ENCODE peak calls at places on chromosomes 6 and 20, in eight cellular contexts. P is Panc1, W is prostate gland, V is H1, R is K562, M is SK-N-SH, O is HCT116, Z is spleen. G is an unnamed sample.

GRCh38 chr6:37018152-37019064 is 13.0 kb downstream of the FGD2 start:
- DNase-seq in O (peak; percentile 75), R (peak; percentile 88), W (peak; percentile 90), V (peak; percentile 77), M (peak; percentile 89), Z (peak; percentile 96), P (peak; percentile 77), G (peak; percentile 87)

GRCh38 chr6:139777202-139777970 is 402.9 kb upstream of the CITED2 start:
- DNase-seq in M (no peak), P (no peak), Z (no peak), V (no peak), R (peak; percentile 16), O (no peak), W (no peak), G (no peak)

GRCh38 chr20:32484221-32485125 is 100.7 kb downstream of the NOL4L start:
- DNase-seq in V (no peak), R (no peak), W (peak; percentile 36), M (peak; percentile 81), P (no peak), O (no peak), Z (peak; percentile 88), G (no peak)

GRCh38 chr20:41392871-41393704 is 26.5 kb upstream of the EMILIN3 start:
- DNase-seq in O (no peak), Z (no peak), V (no peak), W (no peak), R (no peak), M (peak; percentile 54), P (no peak), G (no peak)

GRCh38 chr6:38034269-38034914 is 214.9 kb downstream of the ZFAND3 start:
- DNase-seq in V (no peak), R (no peak), M (no peak), P (no peak), O (peak; percentile 23), W (no peak), Z (no peak), G (no peak)

GRCh38 chr20:48600470-48600945 is 227.3 kb downstream of the PREX1 start:
- DNase-seq in P (no peak), V (no peak), O (no peak), Z (peak; percentile 33), R (no peak), M (no peak), W (no peak), G (no peak)

GRCh38 chr20:51826372-51826771 is 24.1 kb upstream of the SALL4 start:
- DNase-seq in P (no peak), W (no peak), M (no peak), O (no peak), R (no peak), V (no peak), Z (no peak), G (no peak)

GRCh38 chr20:45306431-45306982 is at the start of gene RBPJL:
- DNase-seq in Z (peak; percentile 84), M (peak; percentile 90), P (no peak), R (peak; percentile 81), V (no peak), W (no peak), O (no peak), G (no peak)

GRCh38 chr20:41174782-41175181 is 37.4 kb downstream of the PLCG1 start:
- DNase-seq in W (peak; percentile 3), V (no peak), M (no peak), O (no peak), P (no peak), Z (peak; percentile 47), R (no peak), G (peak; percentile 48)

GRCh38 chr20:41476013-41476441 is 109.4 kb upstream of the EMILIN3 start:
- DNase-seq in V (no peak), R (no peak), W (peak; percentile 15), O (no peak), P (no peak), Z (no peak), M (no peak), G (no peak)

GRCh38 chr6:6401401-6401800 is 80.9 kb upstream of the F13A1 start:
- DNase-seq in W (no peak), R (no peak), Z (no peak), M (no peak), V (no peak), P (no peak), O (no peak), G (no peak)

GRCh38 chr20:63155266-63156165 is 60.4 kb downstream of the YTHDF1 start:
- DNase-seq in O (no peak), P (no peak), Z (peak; percentile 48), R (no peak), W (no peak), M (no peak), V (no peak), G (no peak)

GRCh38 chr6:11432091-11432490 is 105.5 kb upstream of the TMEM170B start:
- DNase-seq in W (no peak), O (no peak), M (no peak), Z (no peak), R (no peak), P (no peak), V (no peak), G (no peak)

GRCh38 chr6:4486543-4487319 is 289.5 kb upstream of the CDYL start:
- DNase-seq in V (no peak), W (no peak), M (no peak), Z (no peak), O (no peak), P (no peak), R (no peak), G (no peak)

GRCh38 chr6:101126501-101126900 is 245.4 kb upstream of the ASCC3 start:
- DNase-seq in W (no peak), V (no peak), R (no peak), M (no peak), P (no peak), Z (no peak), O (no peak), G (no peak)

DNA sequence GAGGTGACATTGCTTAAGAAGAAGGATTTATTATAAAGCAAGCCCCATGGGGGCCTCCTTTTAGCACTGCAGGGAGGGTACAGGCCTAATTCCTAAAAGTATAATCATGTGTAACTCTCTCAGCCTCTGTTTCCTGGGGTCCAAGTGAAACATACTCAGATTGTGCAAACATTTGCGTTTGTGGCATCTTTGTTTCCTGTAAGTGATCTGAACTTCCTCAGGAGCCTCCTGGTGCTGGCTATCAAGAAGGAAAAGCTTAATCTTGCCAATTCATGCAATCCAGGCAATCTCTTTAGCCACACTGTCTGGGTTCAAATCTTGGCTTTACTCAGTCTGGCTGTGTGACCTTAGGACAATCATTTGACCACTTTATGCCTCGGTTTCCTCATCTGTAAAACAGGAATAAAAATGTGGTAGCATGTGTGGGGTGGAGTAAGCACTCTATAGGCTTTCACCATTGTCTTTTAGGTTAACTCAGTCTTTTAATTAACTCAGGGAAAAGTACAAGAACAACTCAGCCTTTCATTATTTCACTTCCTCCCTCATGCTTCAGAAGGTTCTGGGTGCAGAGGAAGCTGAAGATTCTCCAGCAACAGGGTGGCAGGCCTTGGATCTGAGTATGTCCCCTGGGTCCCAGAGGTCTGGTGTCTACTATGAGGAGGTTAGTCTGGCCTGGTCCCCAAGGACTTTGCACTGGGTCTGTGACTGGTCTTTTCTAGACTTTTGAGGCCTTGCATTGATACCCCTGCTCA is 847 bp upstream of the SIRPB2 start:
- DNase-seq in P (no peak), O (no peak), Z (no peak), M (no peak), W (no peak), V (no peak), R (no peak), G (no peak)
- H3K27me3 ChIP-seq in P (peaks cover 30% of the 10 kb centered on the region), O (no peaks in the 10 kb centered on the region), Z (no peaks in the 10 kb centered on the region), M (peaks cover 42% of the 10 kb centered on the region), W (no peaks in the 10 kb centered on the region), V (peaks cover 4% of the 10 kb centered on the region), R (peaks cover 11% of the 10 kb centered on the region), G (no peaks in the 10 kb centered on the region)

GRCh38 chr6:42787018-42787611 is 5.3 kb downstream of the BICRAL start:
- DNase-seq in W (no peak), O (no peak), P (no peak), M (no peak), V (no peak), Z (no peak), R (no peak), G (no peak)
- TF ChIP-seq POLR2AphosphoS5 in W (no peak), O (peak; percentile 16), P (no peak), M (no peak), V (no peak), Z (no peak), R (peak; percentile 9), G (no peak)

GRCh38 chr20:3745686-3746173 is 13.2 kb downstream of the HSPA12B start:
- DNase-seq in O (no peak), W (no peak), R (no peak), M (no peak), V (no peak), Z (peak; percentile 62), P (no peak), G (no peak)

GRCh38 chr20:3743251-3743650 is 10.8 kb downstream of the HSPA12B start:
- DNase-seq in W (no peak), O (no peak), R (no peak), P (no peak), M (no peak), Z (no peak), V (no peak), G (no peak)

GRCh38 chr20:3747471-3747870 is 15.0 kb downstream of the HSPA12B start:
- DNase-seq in W (no peak), M (no peak), O (no peak), Z (no peak), P (no peak), R (no peak), V (no peak), G (no peak)

GRCh38 chr20:3744037-3744436 is 11.6 kb downstream of the HSPA12B start:
- DNase-seq in V (no peak), P (no peak), O (no peak), W (no peak), Z (no peak), R (no peak), M (no peak), G (no peak)

GRCh38 chr20:3744806-3745685 is 12.6 kb downstream of the HSPA12B start:
- DNase-seq in M (peak; percentile 90), W (no peak), P (peak; percentile 78), R (peak; percentile 97), O (peak; percentile 88), Z (peak; percentile 88), V (peak; percentile 95), G (no peak)
- H3K27me3 ChIP-seq in M (no peaks in the 10 kb centered on the region), W (peaks cover 6% of the 10 kb centered on the region), P (no peaks in the 10 kb centered on the region), R (no peaks in the 10 kb centered on the region), O (no peaks in the 10 kb centered on the region), Z (peaks cover 14% of the 10 kb centered on the region), V (peaks cover 10% of the 10 kb centered on the region), G (peaks cover 3% of the 10 kb centered on the region)

DNA sequence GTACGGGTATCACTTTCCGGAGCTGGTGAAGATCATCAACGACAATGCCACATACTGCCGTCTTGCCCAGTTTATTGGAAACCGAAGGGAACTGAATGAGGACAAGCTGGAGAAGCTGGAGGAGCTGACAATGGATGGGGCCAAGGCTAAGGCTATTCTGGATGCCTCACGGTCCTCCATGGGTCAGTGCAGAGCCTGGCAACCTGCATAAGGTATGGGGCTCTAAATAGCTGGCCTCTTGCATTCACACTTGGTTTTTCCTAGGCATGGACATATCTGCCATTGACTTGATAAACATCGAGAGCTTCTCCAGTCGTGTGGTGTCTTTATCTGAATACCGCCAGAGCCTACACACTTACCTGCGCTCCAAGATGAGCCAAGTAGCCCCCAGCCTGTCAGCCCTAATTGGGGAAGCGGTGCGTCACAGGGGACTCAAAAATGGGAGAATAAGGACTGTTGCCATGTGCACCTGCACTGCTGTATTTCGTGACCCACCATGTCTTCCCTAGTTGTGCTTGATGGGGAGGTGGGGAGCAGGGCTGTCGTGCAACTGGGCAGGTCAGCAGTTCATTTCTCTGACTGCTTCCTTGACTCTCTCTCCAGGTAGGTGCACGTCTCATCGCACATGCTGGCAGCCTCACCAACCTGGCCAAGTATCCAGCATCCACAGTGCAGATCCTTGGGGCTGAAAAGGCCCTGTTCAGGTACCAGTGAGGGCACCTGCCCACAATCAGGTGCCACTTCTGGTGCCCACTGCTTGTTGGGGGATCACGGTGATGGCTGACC is 3.1 kb downstream of the NOP56 start:
- DNase-seq in V (no peak), O (no peak), Z (no peak), P (no peak), M (no peak), R (no peak), W (no peak), G (no peak)
- TF ChIP-seq POLR2AphosphoS5 in V (peak; percentile 45), O (no peak), Z (no peak), P (peak; percentile 33), M (no peak), R (no peak), W (no peak), G (no peak)